ENCODE peak calls at places on chromosomes 1 and 21, in seven cellular contexts. E is omental fat pad; D is CD4-positive, alpha-beta T cell; J is lung; N is OCI-LY7; P is psoas muscle; L is astrocyte of the spinal cord. I is an unnamed sample.

GRCh38 chr1:177082855-177083741 is 81.4 kb downstream of the ASTN1 start:
- DNase-seq in E (no peak), D (no peak), J (no peak), N (no peak), P (no peak), L (peak), I (peak)

GRCh38 chr1:109730666-109731065 is 10.2 kb downstream of the GSTM3 start:
- DNase-seq in E (no peak), D (no peak), J (no peak), N (no peak), P (no peak), L (no peak), I (no peak)

GRCh38 chr1:3707298-3707938 is 44.8 kb upstream of the CCDC27 start:
- DNase-seq in E (no peak), D (no peak), J (no peak), N (no peak), P (no peak), L (no peak), I (no peak)

GRCh38 chr1:237303929-237304328 is 261.9 kb downstream of the RYR2 start:
- DNase-seq in E (no peak), D (no peak), J (no peak), N (no peak), P (no peak), L (no peak), I (no peak)

GRCh38 chr21:32624726-32625125 is 12.5 kb upstream of the CFAP298 start:
- DNase-seq in E (no peak), D (no peak), J (no peak), N (no peak), P (no peak), L (no peak), I (peak)

GRCh38 chr1:9721606-9722377 is 70.3 kb downstream of the PIK3CD start:
- DNase-seq in E (no peak), D (peak), J (no peak), N (peak), P (no peak), L (no peak), I (peak)

GRCh38 chr1:9101510-9102146 is 27.3 kb downstream of the GPR157 start:
- DNase-seq in E (no peak), D (no peak), J (no peak), N (peak), P (peak), L (peak), I (peak)

GRCh38 chr1:4529579-4530445 is 124.6 kb upstream of the AJAP1 start:
- DNase-seq in E (no peak), D (no peak), J (no peak), N (no peak), P (no peak), L (no peak), I (no peak)

GRCh38 chr1:173590557-173590956 is 12.3 kb downstream of the SLC9C2 start:
- DNase-seq in E (no peak), D (no peak), J (no peak), N (no peak), P (no peak), L (no peak), I (no peak)

GRCh38 chr1:44689447-44689765 is 14.9 kb downstream of the ARMH1 start:
- DNase-seq in E (no peak), D (no peak), J (no peak), N (no peak), P (no peak), L (no peak), I (no peak)

GRCh38 chr1:11692899-11693590 is 1.5 kb downstream of the DRAXIN start:
- DNase-seq in E (no peak), D (peak), J (no peak), N (no peak), P (no peak), L (peak), I (peak)

GRCh38 chr1:143652187-143652586 is 319.6 kb downstream of the FAM72C start:
- DNase-seq in E (no peak), D (no peak), J (no peak), N (no peak), P (no peak), L (no peak), I (no peak)

GRCh38 chr1:198929961-198930599 is 291.2 kb downstream of the PTPRC start:
- DNase-seq in E (no peak), D (no peak), J (no peak), N (peak), P (no peak), L (peak), I (peak)

GRCh38 chr1:108816049-108816882 is 40.6 kb downstream of the AKNAD1 start:
- DNase-seq in E (no peak), D (no peak), J (peak), N (no peak), P (peak), L (peak), I (peak)

GRCh38 chr1:150931773-150932172 is 5.6 kb downstream of the SETDB1 start:
- DNase-seq in E (no peak), D (no peak), J (no peak), N (peak), P (no peak), L (peak), I (peak)

GRCh38 chr1:180631766-180632325 is at the start of gene XPR1:
- DNase-seq in E (peak), D (peak), J (peak), N (peak), P (peak), L (peak), I (peak)
- TF ChIP-seq CTCF in E (no peak), D (no peak), J (peak), N (peak), P (peak), L (peak), I (peak)

GRCh38 chr1:99673285-99673684 is 27.4 kb downstream of the PALMD start:
- DNase-seq in E (no peak), D (no peak), J (no peak), N (no peak), P (no peak), L (no peak), I (no peak)

GRCh38 chr1:99672022-99672421 is 26.1 kb downstream of the PALMD start:
- DNase-seq in E (no peak), D (no peak), J (no peak), N (no peak), P (no peak), L (no peak), I (peak)

GRCh38 chr1:99674115-99674514 is 28.2 kb downstream of the PALMD start:
- DNase-seq in E (no peak), D (no peak), J (no peak), N (no peak), P (no peak), L (no peak), I (no peak)

GRCh38 chr1:99674665-99675064 is 28.8 kb downstream of the PALMD start:
- DNase-seq in E (no peak), D (no peak), J (no peak), N (no peak), P (no peak), L (no peak), I (no peak)

GRCh38 chr1:99672500-99673213 is 26.7 kb downstream of the PALMD start:
- DNase-seq in E (no peak), D (no peak), J (no peak), N (no peak), P (peak), L (no peak), I (peak)
- TF ChIP-seq CTCF in E (no peak), D (no peak), J (no peak), N (no peak), P (no peak), L (no peak), I (no peak)

GRCh38 chr1:247043406-247043805 is 35.2 kb downstream of the ZNF670 start:
- DNase-seq in E (no peak), D (no peak), J (no peak), N (no peak), P (no peak), L (no peak), I (no peak)
- TF ChIP-seq CTCF in E (no peak), D (no peak), J (no peak), N (no peak), P (peak), L (no peak), I (peak)

GRCh38 chr1:59052194-59052593 is 244.7 kb upstream of the FGGY start:
- DNase-seq in E (no peak), D (no peak), J (no peak), N (no peak), P (no peak), L (no peak), I (no peak)
- TF ChIP-seq CTCF in E (no peak), D (no peak), J (no peak), N (no peak), P (no peak), L (no peak), I (no peak)

GRCh38 chr1:33001282-33001681 is 35.4 kb downstream of the AK2 start:
- DNase-seq in E (no peak), D (no peak), J (no peak), N (peak), P (no peak), L (no peak), I (no peak)
- TF ChIP-seq CTCF in E (no peak), D (no peak), J (no peak), N (peak), P (no peak), L (peak), I (peak)

DNA sequence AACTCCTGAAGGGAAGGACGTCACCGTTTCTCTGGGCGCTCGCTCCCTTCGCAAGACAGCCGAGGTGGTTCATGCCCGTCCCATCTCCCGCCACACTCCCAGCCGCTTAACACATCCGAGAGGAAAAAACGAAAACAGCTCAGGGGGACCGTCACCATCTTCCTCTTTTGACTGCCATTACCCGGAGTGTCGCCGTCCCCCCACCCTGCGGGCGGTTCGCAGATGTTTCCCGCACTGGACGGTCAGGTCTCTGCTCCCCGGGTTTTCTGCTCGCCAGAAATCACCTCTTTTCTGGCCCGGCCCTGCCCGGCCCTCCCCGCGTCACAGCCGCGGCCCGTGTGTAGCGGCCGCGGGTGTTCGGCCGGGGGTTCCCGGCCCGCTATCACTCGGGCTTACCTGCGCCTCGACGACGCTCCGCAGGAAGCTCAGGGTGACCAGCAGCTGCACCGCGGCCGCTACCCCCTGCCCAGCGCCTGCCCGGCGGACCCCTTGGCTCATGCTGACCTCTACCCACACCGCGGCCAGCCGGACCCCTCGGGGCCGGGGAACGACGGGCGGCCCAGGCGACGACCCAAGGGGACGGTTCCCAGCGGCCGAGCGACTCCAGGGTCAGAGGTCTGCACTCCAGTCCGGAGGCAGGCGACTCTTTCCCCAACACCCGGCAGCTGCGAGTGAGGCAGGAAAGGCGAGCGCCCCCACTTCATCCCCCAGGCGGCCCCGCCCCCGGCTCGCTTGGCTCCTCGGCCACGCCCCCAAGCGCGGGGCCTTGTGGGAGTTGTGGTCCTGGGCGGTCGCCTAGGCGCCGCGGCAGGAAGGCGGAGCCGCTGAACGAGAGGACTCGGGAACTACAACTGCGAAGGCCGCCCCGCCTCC is at the start of gene ERO1B:
- DNase-seq in E (peak), D (peak), J (peak), N (peak), P (peak), L (peak), I (peak)
- TF ChIP-seq CTCF in E (no peak), D (no peak), J (no peak), N (no peak), P (no peak), L (no peak), I (no peak)

DNA sequence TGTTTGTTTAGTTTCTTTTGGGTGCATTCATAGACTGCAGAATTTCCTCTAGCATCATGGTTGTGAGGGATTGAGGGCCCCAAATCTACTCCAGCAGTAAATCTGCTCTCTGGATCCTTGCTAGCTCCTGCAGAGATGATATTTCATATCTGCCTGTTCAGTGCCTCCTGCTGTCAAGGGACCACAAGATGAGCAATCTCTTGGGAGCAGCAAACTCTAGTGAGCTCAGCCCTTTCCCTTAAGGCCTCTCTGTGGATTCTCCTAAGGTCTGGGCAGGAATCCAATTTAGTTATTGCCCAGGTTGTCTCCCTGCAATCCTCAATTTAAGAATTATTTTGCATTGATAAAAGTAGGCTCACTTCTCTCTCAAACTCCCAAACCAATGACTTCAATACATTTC is 76.9 kb downstream of the RGS18 start:
- DNase-seq in E (no peak), D (no peak), J (no peak), N (no peak), P (no peak), L (peak), I (peak)
- TF ChIP-seq CTCF in E (no peak), D (no peak), J (no peak), N (no peak), P (no peak), L (no peak), I (peak)

DNA sequence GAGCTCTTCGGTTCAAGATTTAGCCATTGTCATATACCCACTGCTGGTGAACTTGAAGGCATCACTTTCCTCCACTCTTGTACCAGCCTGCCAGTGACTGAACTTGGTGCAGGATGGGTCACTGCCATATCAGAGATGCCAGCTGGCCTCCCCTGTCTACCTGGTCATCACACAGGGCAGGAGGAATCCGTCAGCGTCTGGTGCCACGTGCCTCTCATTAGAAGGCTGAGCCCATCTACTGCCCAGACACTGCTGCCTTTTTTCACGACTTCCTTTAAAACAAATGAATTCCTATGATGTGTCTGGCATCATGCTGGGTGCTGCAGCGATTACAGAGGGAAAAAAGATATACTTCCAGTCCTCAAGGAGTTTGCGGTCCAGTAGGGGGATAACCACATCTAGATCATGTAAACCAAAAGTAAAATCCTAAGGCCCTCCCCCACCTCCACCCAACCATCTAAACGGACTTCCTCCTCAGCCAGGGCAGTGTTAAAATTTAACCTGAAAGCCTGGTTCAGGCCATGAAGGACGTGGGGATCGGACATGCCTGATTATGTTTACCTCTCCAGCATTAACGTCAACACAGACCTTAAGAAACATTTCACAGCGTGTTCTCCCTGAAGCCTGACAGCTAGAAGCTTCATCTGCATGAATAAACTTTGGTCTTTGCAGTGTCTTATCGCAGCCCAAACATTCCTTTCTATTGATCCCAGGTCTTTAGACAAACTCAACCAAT is 29.2 kb upstream of the PDE9A start:
- DNase-seq in E (no peak), D (no peak), J (no peak), N (no peak), P (no peak), L (no peak), I (no peak)
- TF ChIP-seq CTCF in E (no peak), D (no peak), J (no peak), N (no peak), P (no peak), L (no peak), I (no peak)